ENCODE peak calls at places on chromosomes 12 and 14, in six cellular contexts. One of them, this sample, is unnamed.

GRCh38 chr14:96151242-96151641 is 53.4 kb upstream of the BDKRB2 start:
- DNase-seq in endothelial cell of umbilical vein: no peak
- DNase-seq in brain microvascular endothelial cell: no peak
- DNase-seq in cardiac muscle cell: no peak
- DNase-seq in AG04450: no peak
- DNase-seq in cardiac fibroblast: no peak
- DNase-seq in this sample: no peak

GRCh38 chr12:78421011-78421410 is 443.6 kb upstream of the SYT1 start:
- DNase-seq in cardiac muscle cell: no peak
- DNase-seq in AG04450: no peak
- DNase-seq in endothelial cell of umbilical vein: no peak
- DNase-seq in brain microvascular endothelial cell: no peak
- DNase-seq in cardiac fibroblast: no peak
- DNase-seq in this sample: no peak

GRCh38 chr14:56463491-56463890 is 116.1 kb upstream of the TMEM260 start:
- DNase-seq in AG04450: no peak
- DNase-seq in cardiac fibroblast: no peak
- DNase-seq in brain microvascular endothelial cell: no peak
- DNase-seq in endothelial cell of umbilical vein: no peak
- DNase-seq in cardiac muscle cell: no peak
- DNase-seq in this sample: no peak

GRCh38 chr12:132501189-132501940 is 11.4 kb downstream of the FBRSL1 start:
- DNase-seq in cardiac muscle cell: no peak
- DNase-seq in AG04450: no peak
- DNase-seq in brain microvascular endothelial cell: no peak
- DNase-seq in cardiac fibroblast: no peak
- DNase-seq in endothelial cell of umbilical vein: no peak
- DNase-seq in this sample: no peak

GRCh38 chr14:20857630-20858261 is 33.4 kb upstream of the RNASE3 start:
- DNase-seq in endothelial cell of umbilical vein: peak
- DNase-seq in cardiac fibroblast: peak
- DNase-seq in cardiac muscle cell: peak
- DNase-seq in AG04450: no peak
- DNase-seq in brain microvascular endothelial cell: peak
- DNase-seq in this sample: peak

GRCh38 chr14:49194067-49194466 is 392.1 kb downstream of the RPS29 start:
- DNase-seq in AG04450: no peak
- DNase-seq in endothelial cell of umbilical vein: no peak
- DNase-seq in cardiac fibroblast: no peak
- DNase-seq in cardiac muscle cell: no peak
- DNase-seq in brain microvascular endothelial cell: no peak
- DNase-seq in this sample: no peak

GRCh38 chr12:132065203-132065602 is 78.9 kb downstream of the DDX51 start:
- DNase-seq in brain microvascular endothelial cell: no peak
- DNase-seq in endothelial cell of umbilical vein: no peak
- DNase-seq in AG04450: no peak
- DNase-seq in cardiac muscle cell: no peak
- DNase-seq in cardiac fibroblast: no peak
- DNase-seq in this sample: no peak

GRCh38 chr12:45644521-45644920 is 85.0 kb upstream of the ARID2 start:
- DNase-seq in brain microvascular endothelial cell: no peak
- DNase-seq in cardiac muscle cell: peak
- DNase-seq in AG04450: no peak
- DNase-seq in cardiac fibroblast: peak
- DNase-seq in endothelial cell of umbilical vein: peak
- DNase-seq in this sample: peak

GRCh38 chr12:57019983-57020719 is 3.8 kb upstream of the TAC3 start:
- DNase-seq in cardiac muscle cell: no peak
- DNase-seq in cardiac fibroblast: no peak
- DNase-seq in brain microvascular endothelial cell: no peak
- DNase-seq in endothelial cell of umbilical vein: no peak
- DNase-seq in AG04450: no peak
- DNase-seq in this sample: no peak

GRCh38 chr12:62933871-62934798 is 815 bp downstream of the PPM1H start:
- DNase-seq in AG04450: no peak
- DNase-seq in cardiac fibroblast: peak
- DNase-seq in endothelial cell of umbilical vein: peak
- DNase-seq in brain microvascular endothelial cell: peak
- DNase-seq in cardiac muscle cell: peak
- DNase-seq in this sample: no peak

GRCh38 chr12:47376937-47377336 is 297.2 kb upstream of the AMIGO2 start:
- DNase-seq in cardiac fibroblast: peak
- DNase-seq in cardiac muscle cell: peak
- DNase-seq in AG04450: no peak
- DNase-seq in endothelial cell of umbilical vein: no peak
- DNase-seq in brain microvascular endothelial cell: no peak
- DNase-seq in this sample: peak

GRCh38 chr12:104604995-104605675 is 148.4 kb downstream of the CHST11 start:
- DNase-seq in AG04450: no peak
- DNase-seq in endothelial cell of umbilical vein: no peak
- DNase-seq in brain microvascular endothelial cell: no peak
- DNase-seq in cardiac fibroblast: no peak
- DNase-seq in cardiac muscle cell: no peak
- DNase-seq in this sample: no peak

GRCh38 chr12:123963829-123964228 is 8.8 kb downstream of the CCDC92 start:
- DNase-seq in endothelial cell of umbilical vein: no peak
- DNase-seq in AG04450: no peak
- DNase-seq in cardiac fibroblast: no peak
- DNase-seq in cardiac muscle cell: no peak
- DNase-seq in brain microvascular endothelial cell: no peak
- DNase-seq in this sample: no peak

GRCh38 chr12:10214131-10214876 is 1.6 kb downstream of the GABARAPL1 start:
- DNase-seq in AG04450: no peak
- DNase-seq in cardiac fibroblast: peak
- DNase-seq in endothelial cell of umbilical vein: peak
- DNase-seq in cardiac muscle cell: peak
- DNase-seq in brain microvascular endothelial cell: peak
- DNase-seq in this sample: peak

GRCh38 chr12:122356192-122356635 is 66.3 kb downstream of the CLIP1 start:
- DNase-seq in cardiac fibroblast: peak
- DNase-seq in brain microvascular endothelial cell: peak
- DNase-seq in cardiac muscle cell: peak
- DNase-seq in endothelial cell of umbilical vein: peak
- DNase-seq in AG04450: peak
- DNase-seq in this sample: peak

GRCh38 chr14:57418999-57419398 is 28.6 kb downstream of the NAA30 start:
- DNase-seq in cardiac muscle cell: no peak
- DNase-seq in cardiac fibroblast: no peak
- DNase-seq in AG04450: no peak
- DNase-seq in brain microvascular endothelial cell: no peak
- DNase-seq in endothelial cell of umbilical vein: no peak
- DNase-seq in this sample: no peak

GRCh38 chr14:50763386-50764007 is 67.5 kb downstream of the NIN start:
- DNase-seq in endothelial cell of umbilical vein: no peak
- DNase-seq in cardiac fibroblast: peak
- DNase-seq in brain microvascular endothelial cell: peak
- DNase-seq in cardiac muscle cell: peak
- DNase-seq in AG04450: peak
- DNase-seq in this sample: peak

DNA sequence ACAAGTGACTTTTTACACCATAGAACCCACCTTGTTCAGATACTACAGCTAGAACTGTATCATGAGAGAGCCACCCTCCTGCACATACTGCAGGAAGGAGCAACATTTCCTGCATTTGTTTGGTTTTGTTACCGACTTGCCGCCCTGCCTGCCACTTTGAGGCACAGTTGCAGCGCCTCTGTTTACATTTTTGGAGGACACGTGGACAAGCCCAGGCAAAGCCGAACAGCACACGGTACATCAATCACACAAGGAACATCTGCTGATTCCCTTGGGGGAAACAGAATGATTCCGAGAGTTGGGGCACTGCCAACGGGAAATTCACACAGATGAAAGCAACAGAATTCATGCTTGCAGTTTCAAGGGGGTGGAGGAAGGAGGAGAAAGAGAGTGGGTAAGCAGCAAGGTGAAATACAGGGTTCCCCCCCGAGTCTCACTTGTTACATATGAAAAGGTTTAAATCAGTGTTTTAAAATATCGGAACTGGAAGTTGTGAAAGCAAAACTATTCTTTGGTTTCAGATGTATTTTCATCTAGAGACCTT is 110.7 kb downstream of the BTG1 start:
- DNase-seq in brain microvascular endothelial cell: peak
- DNase-seq in cardiac fibroblast: peak
- DNase-seq in cardiac muscle cell: peak
- DNase-seq in endothelial cell of umbilical vein: peak
- DNase-seq in AG04450: peak
- DNase-seq in this sample: peak
- H3K4me3 ChIP-seq in brain microvascular endothelial cell: peak
- H3K4me3 ChIP-seq in cardiac fibroblast: no peak
- H3K4me3 ChIP-seq in cardiac muscle cell: no peak
- H3K4me3 ChIP-seq in endothelial cell of umbilical vein: no peak
- H3K4me3 ChIP-seq in AG04450: peak
- H3K4me3 ChIP-seq in this sample: peak

DNA sequence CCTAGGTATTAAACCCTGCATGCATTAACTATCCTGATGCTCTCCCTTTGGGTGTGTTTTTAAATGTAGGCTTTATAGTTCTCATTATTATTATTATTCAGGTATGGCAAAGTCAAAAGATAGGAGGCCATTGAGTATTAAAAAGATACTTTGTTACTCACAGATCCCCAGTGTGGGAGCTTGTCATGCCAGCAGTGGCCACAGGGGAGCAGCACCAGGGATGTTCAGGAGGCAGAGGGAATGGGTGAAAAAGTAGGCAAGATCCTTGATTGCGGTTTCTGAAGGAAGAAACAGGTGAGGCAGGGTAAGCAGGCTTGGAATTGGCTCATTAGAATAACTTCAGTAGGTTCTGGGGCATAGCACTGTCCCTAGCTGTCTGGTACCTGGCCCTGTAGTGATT is 382.2 kb downstream of the MED13L start:
- DNase-seq in cardiac fibroblast: no peak
- DNase-seq in brain microvascular endothelial cell: no peak
- DNase-seq in endothelial cell of umbilical vein: no peak
- DNase-seq in AG04450: no peak
- DNase-seq in cardiac muscle cell: no peak
- DNase-seq in this sample: peak
- TF ChIP-seq CTCF in cardiac fibroblast: peak
- TF ChIP-seq CTCF in brain microvascular endothelial cell: peak
- TF ChIP-seq CTCF in endothelial cell of umbilical vein: no peak
- TF ChIP-seq CTCF in AG04450: peak
- TF ChIP-seq CTCF in cardiac muscle cell: peak
- TF ChIP-seq CTCF in this sample: peak

GRCh38 chr12:108400900-108401480 is 61.9 kb upstream of the CMKLR1 start:
- DNase-seq in endothelial cell of umbilical vein: no peak
- DNase-seq in cardiac muscle cell: no peak
- DNase-seq in brain microvascular endothelial cell: no peak
- DNase-seq in AG04450: no peak
- DNase-seq in cardiac fibroblast: no peak
- DNase-seq in this sample: no peak

GRCh38 chr12:108400060-108400459 is 60.9 kb upstream of the CMKLR1 start:
- DNase-seq in brain microvascular endothelial cell: no peak
- DNase-seq in cardiac fibroblast: no peak
- DNase-seq in endothelial cell of umbilical vein: no peak
- DNase-seq in cardiac muscle cell: no peak
- DNase-seq in AG04450: no peak
- DNase-seq in this sample: no peak

GRCh38 chr12:108400481-108400880 is 61.4 kb upstream of the CMKLR1 start:
- DNase-seq in cardiac fibroblast: no peak
- DNase-seq in cardiac muscle cell: no peak
- DNase-seq in brain microvascular endothelial cell: no peak
- DNase-seq in AG04450: no peak
- DNase-seq in endothelial cell of umbilical vein: no peak
- DNase-seq in this sample: no peak

GRCh38 chr12:108401964-108402363 is 62.9 kb upstream of the CMKLR1 start:
- DNase-seq in AG04450: no peak
- DNase-seq in cardiac fibroblast: no peak
- DNase-seq in brain microvascular endothelial cell: no peak
- DNase-seq in cardiac muscle cell: no peak
- DNase-seq in endothelial cell of umbilical vein: no peak
- DNase-seq in this sample: no peak

DNA sequence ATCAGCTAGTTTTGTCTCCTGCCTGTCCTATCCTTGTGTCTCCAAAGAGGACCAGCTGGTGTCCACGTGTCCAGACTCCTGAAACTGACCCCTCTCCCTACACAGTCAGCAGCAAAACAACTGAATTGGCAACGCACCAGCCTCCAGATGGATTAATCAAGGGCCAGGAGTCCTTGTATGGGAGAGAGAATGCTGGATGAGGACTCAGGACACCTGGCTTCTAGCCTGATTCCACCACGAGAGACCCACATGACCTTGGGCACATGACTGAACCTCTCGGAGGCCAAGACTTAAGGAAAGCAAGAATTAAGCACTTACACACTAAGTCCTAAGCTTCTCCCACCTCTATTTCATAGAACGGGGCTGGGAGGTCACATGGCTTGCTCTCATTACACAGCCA is 60.4 kb upstream of the CMKLR1 start:
- DNase-seq in cardiac muscle cell: no peak
- DNase-seq in brain microvascular endothelial cell: no peak
- DNase-seq in cardiac fibroblast: no peak
- DNase-seq in AG04450: no peak
- DNase-seq in endothelial cell of umbilical vein: no peak
- DNase-seq in this sample: no peak
- H3K4me3 ChIP-seq in cardiac muscle cell: no peak
- H3K4me3 ChIP-seq in brain microvascular endothelial cell: no peak
- H3K4me3 ChIP-seq in cardiac fibroblast: no peak
- H3K4me3 ChIP-seq in AG04450: no peak
- H3K4me3 ChIP-seq in endothelial cell of umbilical vein: no peak
- H3K4me3 ChIP-seq in this sample: no peak

GRCh38 chr14:64632056-64632455 is 72.2 kb upstream of the PLEKHG3 start:
- DNase-seq in cardiac muscle cell: no peak
- DNase-seq in brain microvascular endothelial cell: no peak
- DNase-seq in AG04450: no peak
- DNase-seq in cardiac fibroblast: no peak
- DNase-seq in endothelial cell of umbilical vein: no peak
- DNase-seq in this sample: no peak

GRCh38 chr14:64630778-64631177 is 73.4 kb upstream of the PLEKHG3 start:
- DNase-seq in cardiac muscle cell: no peak
- DNase-seq in AG04450: no peak
- DNase-seq in brain microvascular endothelial cell: no peak
- DNase-seq in endothelial cell of umbilical vein: no peak
- DNase-seq in cardiac fibroblast: no peak
- DNase-seq in this sample: no peak

GRCh38 chr14:64623576-64624165 is 73.9 kb downstream of the PPP1R36 start:
- DNase-seq in brain microvascular endothelial cell: no peak
- DNase-seq in cardiac fibroblast: no peak
- DNase-seq in AG04450: no peak
- DNase-seq in endothelial cell of umbilical vein: no peak
- DNase-seq in cardiac muscle cell: no peak
- DNase-seq in this sample: no peak

GRCh38 chr14:64625363-64626232 is 75.8 kb downstream of the PPP1R36 start:
- DNase-seq in cardiac fibroblast: no peak
- DNase-seq in endothelial cell of umbilical vein: peak
- DNase-seq in AG04450: no peak
- DNase-seq in brain microvascular endothelial cell: no peak
- DNase-seq in cardiac muscle cell: no peak
- DNase-seq in this sample: no peak

DNA sequence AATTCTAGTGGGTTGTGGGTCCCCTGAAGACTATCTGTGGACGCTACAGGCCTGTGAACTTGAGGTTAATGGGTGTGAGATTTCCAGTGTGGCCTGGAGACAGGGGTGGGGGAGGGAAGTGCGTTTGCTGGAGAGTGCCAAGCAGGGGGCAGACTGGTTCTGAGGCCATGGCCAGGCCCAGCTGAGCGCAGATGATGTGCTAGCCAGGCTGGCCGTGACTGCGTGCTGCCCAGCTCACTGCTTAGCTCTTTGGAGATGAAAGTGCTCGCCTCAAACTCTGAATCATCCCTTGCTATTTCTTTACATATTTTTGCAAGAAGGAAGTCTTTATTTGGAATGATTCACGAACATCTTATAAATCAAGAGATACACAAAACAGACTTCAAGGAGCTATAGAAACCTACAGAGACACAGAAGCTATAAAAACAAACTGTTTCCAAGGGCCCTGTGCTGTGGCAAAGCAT is 75.3 kb upstream of the PLEKHG3 start:
- DNase-seq in brain microvascular endothelial cell: peak
- DNase-seq in AG04450: peak
- DNase-seq in endothelial cell of umbilical vein: no peak
- DNase-seq in cardiac fibroblast: peak
- DNase-seq in cardiac muscle cell: peak
- DNase-seq in this sample: peak
- TF ChIP-seq CTCF in brain microvascular endothelial cell: peak
- TF ChIP-seq CTCF in AG04450: peak
- TF ChIP-seq CTCF in endothelial cell of umbilical vein: no peak
- TF ChIP-seq CTCF in cardiac fibroblast: no peak
- TF ChIP-seq CTCF in cardiac muscle cell: no peak
- TF ChIP-seq CTCF in this sample: no peak